ENCODE peak calls at places on chromosomes 7 and 10, in five cellular contexts. A is H9, Z is body of pancreas, N is heart right ventricle, D is Peyer's patch. B is an unnamed sample.

GRCh38 chr10:16828731-16829175 is 11.5 kb upstream of the RSU1 start:
- DNase-seq in A (no peak), Z (peak), N (no peak), D (no peak), B (peak)

GRCh38 chr7:131331806-131332205 is 4.1 kb downstream of the MKLN1 start:
- DNase-seq in A (no peak), Z (no peak), N (no peak), D (no peak), B (no peak)

GRCh38 chr7:107045980-107046379 is 1.5 kb downstream of the PRKAR2B start:
- DNase-seq in A (no peak), Z (no peak), N (no peak), D (no peak), B (no peak)

GRCh38 chr10:19730848-19731247 is 85.4 kb upstream of the PLXDC2 start:
- DNase-seq in A (no peak), Z (no peak), N (no peak), D (no peak), B (no peak)

GRCh38 chr10:70430489-70431445 is 10.7 kb downstream of the NODAL start:
- DNase-seq in A (peak), Z (peak), N (peak), D (no peak), B (peak)

GRCh38 chr7:159015081-159015893 is 129.4 kb downstream of the VIPR2 start:
- DNase-seq in A (no peak), Z (no peak), N (peak), D (peak), B (peak)

GRCh38 chr7:424301-424935 is 95.2 kb downstream of the PDGFA start:
- DNase-seq in A (no peak), Z (no peak), N (no peak), D (no peak), B (peak)

GRCh38 chr10:102604379-102604960 is 39.8 kb upstream of the TRIM8 start:
- DNase-seq in A (no peak), Z (no peak), N (no peak), D (no peak), B (no peak)

GRCh38 chr7:47148541-47149207 is 433.2 kb downstream of the TNS3 start:
- DNase-seq in A (no peak), Z (no peak), N (no peak), D (no peak), B (no peak)

GRCh38 chr7:15407910-15408309 is 153.9 kb downstream of the AGMO start:
- DNase-seq in A (no peak), Z (no peak), N (no peak), D (no peak), B (no peak)

GRCh38 chr7:1022801-1023465 is 21.4 kb upstream of the GPR146 start:
- DNase-seq in A (no peak), Z (no peak), N (no peak), D (no peak), B (no peak)

GRCh38 chr10:86747796-86748581 is 8.4 kb upstream of the BMPR1A start:
- DNase-seq in A (no peak), Z (no peak), N (no peak), D (no peak), B (no peak)

GRCh38 chr10:131422731-131423130 is 111.2 kb upstream of the TCERG1L start:
- DNase-seq in A (no peak), Z (no peak), N (no peak), D (no peak), B (no peak)

GRCh38 chr10:78319841-78320240 is 286.2 kb downstream of the RPS24 start:
- DNase-seq in A (no peak), Z (no peak), N (no peak), D (no peak), B (no peak)

GRCh38 chr10:124436191-124436638 is 13.6 kb downstream of the NKX1-2 start:
- DNase-seq in A (no peak), Z (no peak), N (no peak), D (no peak), B (no peak)

GRCh38 chr10:92961638-92962037 is 99.0 kb upstream of the CYP26C1 start:
- DNase-seq in A (no peak), Z (no peak), N (no peak), D (no peak), B (no peak)

GRCh38 chr10:4763960-4764428 is 62.0 kb upstream of the AKR1E2 start:
- DNase-seq in A (no peak), Z (no peak), N (no peak), D (no peak), B (no peak)

GRCh38 chr7:14020339-14020900 is 31.0 kb upstream of the ETV1 start:
- DNase-seq in A (no peak), Z (no peak), N (no peak), D (no peak), B (no peak)

GRCh38 chr10:122990278-122990677 is 10.1 kb downstream of the PSTK start:
- DNase-seq in A (no peak), Z (no peak), N (no peak), D (no peak), B (no peak)

GRCh38 chr10:86229378-86229777 is 137.2 kb downstream of the GRID1 start:
- DNase-seq in A (no peak), Z (no peak), N (no peak), D (no peak), B (no peak)

GRCh38 chr7:19852192-19852591 is 78.8 kb upstream of the TMEM196 start:
- DNase-seq in A (no peak), Z (no peak), N (no peak), D (no peak), B (no peak)

GRCh38 chr7:49001610-49002033 is 77.3 kb downstream of the CDC14C start:
- DNase-seq in A (peak), Z (peak), N (no peak), D (no peak), B (no peak)

GRCh38 chr10:27699778-27700177 is 45.8 kb downstream of the MKX start:
- DNase-seq in A (no peak), Z (no peak), N (no peak), D (no peak), B (no peak)

GRCh38 chr7:128874140-128875031 is 11.7 kb downstream of the ATP6V1F start:
- DNase-seq in A (no peak), Z (no peak), N (no peak), D (peak), B (peak)

GRCh38 chr7:8133955-8134733 is 127.8 kb downstream of the ICA1 start:
- DNase-seq in A (no peak), Z (no peak), N (no peak), D (no peak), B (no peak)

GRCh38 chr7:103051520-103051919 is 23.1 kb downstream of the FBXL13 start:
- DNase-seq in A (no peak), Z (no peak), N (no peak), D (no peak), B (no peak)

GRCh38 chr10:11602919-11603523 is 8.4 kb downstream of the USP6NL start:
- DNase-seq in A (no peak), Z (no peak), N (no peak), D (no peak), B (no peak)

GRCh38 chr10:131452926-131453771 is 141.6 kb upstream of the TCERG1L start:
- DNase-seq in A (peak), Z (no peak), N (peak), D (no peak), B (peak)

GRCh38 chr10:99854860-99855259 is 72.4 kb downstream of the ABCC2 start:
- DNase-seq in A (no peak), Z (no peak), N (no peak), D (no peak), B (no peak)

GRCh38 chr10:19815478-19816419 is 483 bp upstream of the PLXDC2 start:
- DNase-seq in A (peak), Z (peak), N (peak), D (peak), B (peak)

GRCh38 chr7:12706900-12707536 is 19.6 kb downstream of the ARL4A start:
- DNase-seq in A (no peak), Z (no peak), N (no peak), D (no peak), B (no peak)

GRCh38 chr10:20105931-20106330 is 289.7 kb downstream of the PLXDC2 start:
- DNase-seq in A (no peak), Z (no peak), N (no peak), D (no peak), B (no peak)

GRCh38 chr10:27746364-27747095 is 911 bp upstream of the MKX start:
- DNase-seq in A (peak), Z (no peak), N (no peak), D (no peak), B (no peak)

GRCh38 chr10:29204119-29204518 is 84.8 kb upstream of the LYZL1 start:
- DNase-seq in A (peak), Z (no peak), N (no peak), D (no peak), B (no peak)

DNA sequence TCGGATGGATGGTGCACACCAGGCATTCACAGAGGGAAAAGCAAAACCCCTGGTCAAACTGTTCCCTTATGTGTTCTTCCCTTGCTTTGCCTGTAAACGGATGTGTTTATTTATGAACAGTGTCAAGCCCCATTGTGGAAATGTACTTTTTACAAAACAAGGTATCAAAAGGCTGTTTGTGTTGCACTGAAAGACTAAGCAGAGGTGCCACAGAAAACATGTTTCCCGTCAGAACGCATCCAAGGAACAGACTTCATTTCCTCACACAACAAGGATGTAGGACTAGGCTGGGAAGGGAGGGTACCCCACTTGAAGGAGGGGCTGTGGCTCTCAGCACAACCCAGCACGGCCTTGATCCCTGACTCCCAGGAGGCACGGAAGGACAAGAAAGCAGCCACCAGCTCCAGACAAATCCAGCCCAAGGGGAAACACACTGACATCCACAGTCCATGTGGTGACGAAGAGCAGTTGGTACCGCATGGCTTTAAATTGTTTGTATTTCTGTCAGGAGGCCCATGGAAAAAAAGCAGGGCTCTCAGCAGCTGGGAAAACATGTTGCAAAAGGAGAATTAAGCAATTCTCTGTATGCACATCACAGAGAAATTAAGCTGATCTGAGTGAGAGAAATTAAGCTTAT is 85.6 kb downstream of the RNF216 start:
- DNase-seq in A (no peak), Z (peak), N (no peak), D (no peak), B (peak)
- H3K27ac ChIP-seq in A (no peak), Z (peak), N (peak), D (peak), B (peak)

GRCh38 chr10:49552277-49552676 is 13.4 kb upstream of the ERCC6 start:
- DNase-seq in A (no peak), Z (no peak), N (no peak), D (no peak), B (no peak)

GRCh38 chr10:49550563-49550962 is 11.6 kb upstream of the ERCC6 start:
- DNase-seq in A (peak), Z (no peak), N (no peak), D (no peak), B (no peak)

GRCh38 chr10:49549640-49550346 is 10.9 kb upstream of the ERCC6 start:
- DNase-seq in A (no peak), Z (no peak), N (no peak), D (no peak), B (no peak)
- H3K27ac ChIP-seq in A (no peak), Z (no peak), N (no peak), D (no peak), B (no peak)

DNA sequence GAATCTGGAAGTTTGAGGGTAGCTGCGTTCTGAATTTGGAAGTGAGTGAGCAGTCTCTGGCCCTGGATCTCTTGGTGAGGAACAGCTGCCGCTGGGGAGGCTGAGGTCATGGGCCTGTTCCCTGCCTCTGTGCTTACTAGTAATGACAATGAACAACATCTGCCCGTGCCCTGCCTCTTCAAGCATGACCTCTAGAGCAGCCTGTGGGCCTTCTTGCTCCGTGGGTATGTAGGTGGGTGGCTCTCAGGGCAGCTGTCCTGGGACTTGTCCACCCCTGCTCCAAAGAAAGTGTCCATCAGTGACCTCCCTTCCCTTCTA is 186.2 kb downstream of the CXCL12 start:
- DNase-seq in A (no peak), Z (no peak), N (peak), D (no peak), B (peak)
- H3K27ac ChIP-seq in A (no peak), Z (no peak), N (peak), D (no peak), B (peak)

DNA sequence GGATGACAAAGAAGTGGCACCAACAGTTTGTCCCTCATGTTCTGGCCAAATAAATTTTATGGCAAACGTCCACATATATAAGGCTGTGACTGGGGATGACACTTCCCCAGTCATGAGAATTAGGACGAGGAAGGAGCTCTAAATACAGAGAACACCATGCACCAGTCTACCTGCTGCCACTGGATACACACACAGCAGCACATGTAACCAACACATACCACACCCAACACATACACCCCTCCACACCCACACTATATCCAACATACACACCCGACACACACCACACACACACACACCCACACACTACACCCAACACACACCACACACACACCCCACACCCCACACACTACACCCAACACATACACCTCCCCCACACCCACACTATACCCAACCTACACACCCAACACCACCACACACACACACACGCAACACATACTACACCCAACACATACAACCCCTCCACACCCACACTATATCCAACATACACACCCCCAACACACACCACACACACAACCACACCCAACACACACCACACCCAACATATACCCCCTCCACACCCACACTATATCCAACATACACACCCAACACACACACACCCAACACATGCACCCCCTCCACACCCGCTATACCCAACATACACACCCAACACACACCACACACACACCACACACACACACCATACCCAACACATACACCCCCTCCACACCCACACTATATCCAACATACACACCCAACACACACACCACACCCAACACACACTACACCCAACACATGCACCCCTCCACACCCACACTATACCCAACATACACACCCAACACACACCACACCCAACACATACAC is 74.1 kb downstream of the HIPK2 start:
- DNase-seq in A (no peak), Z (no peak), N (no peak), D (no peak), B (no peak)
- H3K27ac ChIP-seq in A (no peak), Z (peak), N (peak), D (no peak), B (peak)

GRCh38 chr10:89413398-89413912 is 913 bp upstream of the IFIT5 start:
- DNase-seq in A (no peak), Z (no peak), N (no peak), D (no peak), B (no peak)
- H3K27ac ChIP-seq in A (no peak), Z (peak), N (peak), D (peak), B (peak)

GRCh38 chr7:23377134-23377533 is 78.0 kb downstream of the MALSU1 start:
- DNase-seq in A (no peak), Z (no peak), N (no peak), D (no peak), B (no peak)

GRCh38 chr7:23373151-23374004 is 74.2 kb downstream of the MALSU1 start:
- DNase-seq in A (no peak), Z (no peak), N (no peak), D (no peak), B (no peak)

GRCh38 chr7:23369695-23370404 is 70.7 kb downstream of the MALSU1 start:
- DNase-seq in A (no peak), Z (no peak), N (no peak), D (no peak), B (no peak)

GRCh38 chr7:23369100-23369499 is 70.0 kb downstream of the MALSU1 start:
- DNase-seq in A (no peak), Z (no peak), N (no peak), D (no peak), B (no peak)

GRCh38 chr7:23372671-23373070 is 73.5 kb downstream of the MALSU1 start:
- DNase-seq in A (no peak), Z (no peak), N (no peak), D (no peak), B (no peak)
- H3K27ac ChIP-seq in A (no peak), Z (no peak), N (no peak), D (no peak), B (no peak)